ENCODE peak calls at places on chromosomes 12 and 14, in four cellular contexts. B, P, U and O are unnamed samples.

GRCh38 chr12:18146375-18146774 is 56.4 kb upstream of the RERGL start:
- DNase-seq in B (no peak), P (no peak), U (no peak), O (no peak)

GRCh38 chr14:75811862-75812505 is 150.9 kb downstream of the TTLL5 start:
- DNase-seq in B (no peak), P (no peak), U (no peak), O (no peak)

GRCh38 chr14:55075628-55076027 is 24.2 kb downstream of the MAPK1IP1L start:
- DNase-seq in B (no peak), P (peak; percentile 38), U (no peak), O (no peak)

GRCh38 chr12:123465084-123465483 is 7.1 kb downstream of the SNRNP35 start:
- DNase-seq in B (no peak), P (no peak), U (no peak), O (no peak)

GRCh38 chr14:103679351-103679750 is 35.9 kb downstream of the XRCC3 start:
- DNase-seq in B (peak; percentile 70), P (peak; percentile 59), U (no peak), O (no peak)

GRCh38 chr14:25003537-25003936 is 46.4 kb downstream of the STXBP6 start:
- DNase-seq in B (no peak), P (peak; percentile 38), U (no peak), O (no peak)

GRCh38 chr12:125373375-125373774 is 308.1 kb downstream of the AACS start:
- DNase-seq in B (no peak), P (no peak), U (no peak), O (no peak)

GRCh38 chr14:98114122-98114895 is 1157.7 kb downstream of the BCL11B start:
- DNase-seq in B (no peak), P (no peak), U (no peak), O (no peak)

GRCh38 chr12:118151755-118152154 is 15.8 kb downstream of the PEBP1 start:
- DNase-seq in B (no peak), P (no peak), U (no peak), O (no peak)